ENCODE peak calls at places on chromosomes 4 and X, in ten cellular contexts. P, W, Q, R, U, N, B, V, G and T are unnamed samples.

GRCh38 chrX:11381464-11381863 is 88.3 kb downstream of the AMELX start:
- DNase-seq in P (no peak), W (peak), Q (no peak), R (peak), U (peak), N (peak), B (peak), V (no peak), G (peak), T (peak)

GRCh38 chrX:2819345-2820130 is 9.2 kb upstream of the GYG2 start:
- DNase-seq in P (no peak), W (peak), Q (no peak), R (no peak), U (no peak), N (no peak), B (peak), V (no peak), G (no peak), T (peak)

GRCh38 chrX:82648062-82648461 is 860.0 kb upstream of the POU3F4 start:
- DNase-seq in P (no peak), W (no peak), Q (no peak), R (no peak), U (no peak), N (no peak), B (no peak), V (no peak), G (no peak), T (no peak)

GRCh38 chr4:24411299-24411698 is 173.1 kb downstream of the DHX15 start:
- DNase-seq in P (no peak), W (no peak), Q (no peak), R (no peak), U (no peak), N (no peak), B (no peak), V (no peak), G (no peak), T (no peak)

GRCh38 chr4:90025248-90025647 is 101.9 kb upstream of the CCSER1 start:
- DNase-seq in P (no peak), W (peak), Q (no peak), R (no peak), U (no peak), N (no peak), B (no peak), V (no peak), G (no peak), T (peak)

GRCh38 chr4:1960170-1960825 is 48.5 kb downstream of the NELFA start:
- DNase-seq in P (peak), W (no peak), Q (no peak), R (no peak), U (peak), N (no peak), B (no peak), V (no peak), G (no peak), T (no peak)

GRCh38 chr4:61950625-61951024 is 750.5 kb downstream of the ADGRL3 start:
- DNase-seq in P (no peak), W (no peak), Q (no peak), R (no peak), U (no peak), N (no peak), B (no peak), V (no peak), G (no peak), T (no peak)

GRCh38 chr4:1752284-1753041 is 31.1 kb downstream of the TACC3 start:
- DNase-seq in P (no peak), W (peak), Q (peak), R (no peak), U (no peak), N (no peak), B (no peak), V (peak), G (no peak), T (no peak)

GRCh38 chr4:188976644-188977115 is 837.4 kb downstream of the TRIML1 start:
- DNase-seq in P (no peak), W (no peak), Q (no peak), R (no peak), U (peak), N (no peak), B (no peak), V (no peak), G (no peak), T (no peak)

GRCh38 chrX:84144281-84144680 is 43.7 kb downstream of the RPS6KA6 start:
- DNase-seq in P (no peak), W (no peak), Q (no peak), R (no peak), U (no peak), N (no peak), B (no peak), V (no peak), G (no peak), T (no peak)

GRCh38 chr4:174749091-174749490 is 80.0 kb downstream of the GLRA3 start:
- DNase-seq in P (no peak), W (no peak), Q (no peak), R (no peak), U (no peak), N (no peak), B (no peak), V (no peak), G (no peak), T (no peak)

GRCh38 chrX:22800806-22801205 is 199.0 kb upstream of the DDX53 start:
- DNase-seq in P (no peak), W (no peak), Q (no peak), R (no peak), U (peak), N (no peak), B (no peak), V (no peak), G (no peak), T (peak)

GRCh38 chr4:121057466-121057911 is 14.8 kb downstream of the NDNF start:
- DNase-seq in P (no peak), W (no peak), Q (no peak), R (no peak), U (no peak), N (no peak), B (no peak), V (no peak), G (no peak), T (no peak)

GRCh38 chr4:7733201-7733600 is 206.5 kb downstream of the AFAP1 start:
- DNase-seq in P (no peak), W (no peak), Q (no peak), R (no peak), U (no peak), N (no peak), B (no peak), V (no peak), G (no peak), T (no peak)

GRCh38 chr4:147137280-147137679 is 191.6 kb upstream of the TTC29 start:
- DNase-seq in P (no peak), W (no peak), Q (no peak), R (no peak), U (no peak), N (no peak), B (no peak), V (no peak), G (no peak), T (no peak)

GRCh38 chr4:39613093-39613656 is 25.5 kb downstream of the SMIM14 start:
- DNase-seq in P (no peak), W (no peak), Q (no peak), R (no peak), U (no peak), N (no peak), B (no peak), V (no peak), G (no peak), T (no peak)

GRCh38 chrX:53494427-53494826 is 60.3 kb upstream of the HSD17B10 start:
- DNase-seq in P (no peak), W (peak), Q (no peak), R (peak), U (no peak), N (no peak), B (peak), V (no peak), G (no peak), T (no peak)

GRCh38 chr4:40140206-40140605 is 56.6 kb upstream of the RHOH start:
- DNase-seq in P (no peak), W (no peak), Q (no peak), R (no peak), U (no peak), N (no peak), B (no peak), V (no peak), G (no peak), T (no peak)

GRCh38 chr4:15906024-15906443 is 32.5 kb downstream of the FGFBP1 start:
- DNase-seq in P (peak), W (no peak), Q (peak), R (peak), U (no peak), N (no peak), B (peak), V (peak), G (peak), T (no peak)

GRCh38 chr4:167219090-167219489 is 15.2 kb downstream of the SPOCK3 start:
- DNase-seq in P (no peak), W (no peak), Q (no peak), R (no peak), U (no peak), N (no peak), B (no peak), V (no peak), G (no peak), T (no peak)

GRCh38 chrX:135437867-135438733 is 16.4 kb downstream of the SMIM10L2A start:
- DNase-seq in P (no peak), W (no peak), Q (no peak), R (no peak), U (no peak), N (no peak), B (peak), V (no peak), G (no peak), T (no peak)

GRCh38 chrX:151006410-151007109 is 23.4 kb downstream of the HMGB3 start:
- DNase-seq in P (no peak), W (no peak), Q (no peak), R (no peak), U (no peak), N (no peak), B (no peak), V (no peak), G (no peak), T (no peak)

GRCh38 chr4:111943796-111944203 is 201.5 kb upstream of the FAM241A start:
- DNase-seq in P (no peak), W (peak), Q (no peak), R (no peak), U (no peak), N (peak), B (peak), V (no peak), G (no peak), T (peak)

GRCh38 chrX:47621851-47622250 is 2.2 kb upstream of the SYN1 start:
- DNase-seq in P (no peak), W (no peak), Q (no peak), R (no peak), U (no peak), N (no peak), B (no peak), V (no peak), G (no peak), T (no peak)

GRCh38 chr4:87270144-87270543 is 49.7 kb upstream of the KLHL8 start:
- DNase-seq in P (peak), W (peak), Q (no peak), R (no peak), U (peak), N (peak), B (peak), V (no peak), G (no peak), T (peak)

GRCh38 chr4:105414316-105414715 is 59.5 kb downstream of the PPA2 start:
- DNase-seq in P (no peak), W (no peak), Q (no peak), R (no peak), U (no peak), N (no peak), B (no peak), V (no peak), G (no peak), T (no peak)

GRCh38 chr4:40059362-40059761 is 2.7 kb downstream of the N4BP2 start:
- DNase-seq in P (no peak), W (no peak), Q (no peak), R (no peak), U (no peak), N (no peak), B (no peak), V (no peak), G (no peak), T (no peak)

GRCh38 chrX:70476934-70477733 is 32.5 kb downstream of the DLG3 start:
- DNase-seq in P (no peak), W (peak), Q (no peak), R (no peak), U (no peak), N (no peak), B (peak), V (no peak), G (no peak), T (no peak)

GRCh38 chr4:130288576-130288975 is 1192.6 kb downstream of the C4orf33 start:
- DNase-seq in P (no peak), W (no peak), Q (no peak), R (no peak), U (no peak), N (no peak), B (no peak), V (no peak), G (no peak), T (no peak)

GRCh38 chrX:23888887-23889501 is 18.7 kb downstream of the APOO start:
- DNase-seq in P (no peak), W (no peak), Q (no peak), R (no peak), U (no peak), N (no peak), B (no peak), V (no peak), G (no peak), T (no peak)

GRCh38 chr4:164779811-164780216 is 25.9 kb downstream of the SMIM31 start:
- DNase-seq in P (peak), W (peak), Q (peak), R (no peak), U (no peak), N (peak), B (peak), V (peak), G (peak), T (peak)

GRCh38 chr4:151854731-151855130 is 93.9 kb upstream of the GATB start:
- DNase-seq in P (no peak), W (no peak), Q (no peak), R (no peak), U (peak), N (no peak), B (no peak), V (no peak), G (no peak), T (no peak)

GRCh38 chr4:114659386-114660008 is 60.9 kb downstream of the UGT8 start:
- DNase-seq in P (peak), W (peak), Q (peak), R (peak), U (peak), N (peak), B (peak), V (peak), G (peak), T (peak)

GRCh38 chr4:36338973-36339372 is 57.6 kb downstream of the DTHD1 start:
- DNase-seq in P (no peak), W (no peak), Q (no peak), R (no peak), U (no peak), N (no peak), B (no peak), V (no peak), G (no peak), T (no peak)

GRCh38 chr4:1805493-1806222 is 12.6 kb downstream of the FGFR3 start:
- DNase-seq in P (no peak), W (no peak), Q (no peak), R (no peak), U (no peak), N (no peak), B (no peak), V (no peak), G (no peak), T (no peak)